ENCODE peak calls at places on chromosome 22, in seven cellular contexts. L is GM23248, R is neural progenitor cell, C is HCT116, A is GM23338, P is PC-3, O is MM.1S. M is an unnamed sample.

GRCh38 chr22:50059185-50059880 is 1.2 kb upstream of the TTLL8 start:
- DNase-seq in L (peak), R (peak), C (no peak), A (peak), P (no peak), O (peak), M (peak)

GRCh38 chr22:17924735-17925727 is 99.3 kb downstream of the MICAL3 start:
- DNase-seq in L (no peak), R (no peak), C (no peak), A (no peak), P (peak), O (no peak), M (no peak)

GRCh38 chr22:18057568-18058209 is 20.1 kb upstream of the PEX26 start:
- DNase-seq in L (peak), R (no peak), C (peak), A (no peak), P (peak), O (peak), M (peak)

GRCh38 chr22:30871391-30872281 is 96.9 kb downstream of the MORC2 start:
- DNase-seq in L (no peak), R (no peak), C (no peak), A (no peak), P (no peak), O (no peak), M (no peak)

GRCh38 chr22:25752615-25753214 is 10.7 kb downstream of the MYO18B start:
- DNase-seq in L (no peak), R (no peak), C (no peak), A (no peak), P (no peak), O (no peak), M (no peak)

GRCh38 chr22:29625090-29625825 is 21.8 kb downstream of the NF2 start:
- DNase-seq in L (peak), R (peak), C (no peak), A (peak), P (peak), O (peak), M (peak)

GRCh38 chr22:43343262-43343988 is at the start of gene SCUBE1:
- DNase-seq in L (peak), R (peak), C (no peak), A (peak), P (peak), O (peak), M (peak)

GRCh38 chr22:24099661-24100060 is 81.6 kb upstream of the SUSD2 start:
- DNase-seq in L (no peak), R (no peak), C (no peak), A (no peak), P (no peak), O (no peak), M (no peak)

GRCh38 chr22:19169002-19169946 is 9.3 kb downstream of the SLC25A1 start:
- DNase-seq in L (peak), R (peak), C (no peak), A (no peak), P (no peak), O (no peak), M (peak)

GRCh38 chr22:28817919-28818859 is 17.8 kb upstream of the XBP1 start:
- DNase-seq in L (no peak), R (no peak), C (no peak), A (peak), P (peak), O (peak), M (peak)

GRCh38 chr22:23240639-23241389 is 60.5 kb downstream of the BCR start:
- DNase-seq in L (peak), R (peak), C (no peak), A (peak), P (peak), O (no peak), M (no peak)

GRCh38 chr22:41021039-41021654 is 70.0 kb downstream of the RBX1 start:
- DNase-seq in L (peak), R (peak), C (no peak), A (peak), P (no peak), O (peak), M (peak)

GRCh38 chr22:27113211-27114030 is 456.0 kb downstream of the MIAT start:
- DNase-seq in L (peak), R (no peak), C (peak), A (no peak), P (peak), O (no peak), M (peak)

GRCh38 chr22:24947383-24947782 is 889 bp upstream of the LHFPL7 start:
- DNase-seq in L (no peak), R (no peak), C (no peak), A (no peak), P (no peak), O (no peak), M (no peak)

GRCh38 chr22:29938285-29938693 is 55.3 kb downstream of the MTMR3 start:
- DNase-seq in L (no peak), R (no peak), C (no peak), A (no peak), P (no peak), O (no peak), M (no peak)

GRCh38 chr22:25403752-25404471 is 160.6 kb upstream of the GRK3 start:
- DNase-seq in L (peak), R (peak), C (no peak), A (peak), P (peak), O (no peak), M (peak)

GRCh38 chr22:18148508-18148965 is 1.4 kb upstream of the USP18 start:
- DNase-seq in L (no peak), R (no peak), C (no peak), A (no peak), P (no peak), O (no peak), M (peak)

GRCh38 chr22:43508489-43508888 is 96.7 kb downstream of the MPPED1 start:
- DNase-seq in L (no peak), R (no peak), C (no peak), A (no peak), P (no peak), O (no peak), M (no peak)

GRCh38 chr22:33271390-33272161 is 213.4 kb upstream of the SYN3 start:
- DNase-seq in L (peak), R (peak), C (no peak), A (no peak), P (no peak), O (no peak), M (no peak)

DNA sequence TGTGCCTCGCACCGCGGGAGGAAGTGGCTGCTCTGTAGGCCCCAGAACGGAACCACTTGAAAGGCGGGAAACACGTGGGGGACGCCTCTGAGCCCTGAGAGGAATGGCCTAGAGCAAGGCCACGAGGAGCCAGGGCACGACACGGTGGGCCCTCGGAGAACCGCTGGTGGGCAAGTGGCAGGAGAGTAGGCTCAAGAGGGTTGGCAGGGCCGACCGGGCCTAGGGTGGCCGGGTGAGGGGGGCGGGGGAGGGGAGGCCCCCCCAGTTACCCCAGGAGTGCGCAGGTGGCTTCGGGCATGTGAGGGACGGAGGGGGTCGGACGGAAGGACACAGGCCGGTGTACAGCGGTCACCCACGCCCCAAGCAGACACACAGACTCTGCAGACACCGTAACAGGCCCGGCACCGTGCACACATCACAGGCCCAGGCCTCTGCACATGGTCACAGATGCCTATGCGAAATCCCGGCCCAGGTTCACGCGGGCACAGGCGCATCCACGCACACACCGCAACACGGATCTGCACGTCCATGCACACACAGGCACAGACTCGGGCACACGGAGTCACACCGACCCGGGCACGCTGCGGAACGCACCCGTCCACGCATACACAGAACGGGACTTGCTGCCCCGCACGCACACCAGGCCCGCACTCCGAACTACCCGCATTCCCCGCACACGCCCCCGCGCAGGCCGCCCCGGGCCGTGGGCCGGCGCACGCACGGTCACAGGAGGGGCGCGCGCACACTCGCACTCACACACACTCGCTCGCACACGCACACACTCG is at the start of gene MGAT3:
- DNase-seq in L (peak), R (no peak), C (no peak), A (no peak), P (no peak), O (no peak), M (no peak)
- TF ChIP-seq EZH2 in L (peak), R (no peak), C (no peak), A (no peak), P (no peak), O (no peak), M (no peak)

DNA sequence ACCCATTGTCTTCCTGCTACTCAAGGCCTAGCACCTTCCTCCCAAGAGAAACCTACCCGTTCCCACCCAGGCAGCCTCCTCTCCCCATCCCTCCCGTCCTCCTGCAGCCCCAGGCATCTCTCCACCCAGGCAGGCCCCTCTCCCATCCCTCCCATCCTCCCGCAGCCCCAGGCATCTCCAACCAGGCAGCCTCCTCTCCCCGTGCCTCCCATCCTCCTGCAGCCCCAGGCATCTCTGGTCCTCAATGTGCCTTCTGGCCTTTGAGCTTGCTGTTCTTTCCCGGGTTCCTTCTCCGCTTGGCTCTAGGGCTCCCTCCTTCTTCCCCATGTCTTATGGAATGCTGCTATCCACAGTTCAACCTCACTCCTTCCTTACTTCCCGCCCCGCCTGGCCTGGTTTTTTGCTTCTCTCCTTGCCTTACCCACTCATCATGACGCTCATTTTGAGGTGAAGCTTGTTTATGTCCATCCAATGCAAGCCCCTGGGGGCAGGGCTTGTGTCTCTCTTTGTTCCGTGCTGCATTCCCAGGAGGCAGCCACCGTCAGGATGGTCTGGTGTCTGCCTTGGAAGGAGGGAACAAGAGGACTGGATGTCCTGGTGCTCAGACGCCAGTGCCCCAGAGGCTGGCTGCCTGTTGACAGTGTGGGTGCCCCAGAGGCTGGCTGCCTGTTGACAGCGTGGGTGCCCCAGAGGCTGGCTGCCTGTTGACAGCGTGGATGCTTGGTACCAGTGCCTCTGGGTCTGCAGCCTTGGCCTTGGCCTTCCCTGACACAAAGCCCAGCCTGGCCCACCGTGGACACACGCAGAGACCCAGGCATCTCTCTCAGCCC is 815.7 kb downstream of the BRD1 start:
- DNase-seq in L (no peak), R (no peak), C (no peak), A (no peak), P (no peak), O (no peak), M (no peak)
- TF ChIP-seq EZH2phosphoT487 in L (no peak), R (no peak), C (no peak), A (no peak), P (no peak), O (no peak), M (no peak)

DNA sequence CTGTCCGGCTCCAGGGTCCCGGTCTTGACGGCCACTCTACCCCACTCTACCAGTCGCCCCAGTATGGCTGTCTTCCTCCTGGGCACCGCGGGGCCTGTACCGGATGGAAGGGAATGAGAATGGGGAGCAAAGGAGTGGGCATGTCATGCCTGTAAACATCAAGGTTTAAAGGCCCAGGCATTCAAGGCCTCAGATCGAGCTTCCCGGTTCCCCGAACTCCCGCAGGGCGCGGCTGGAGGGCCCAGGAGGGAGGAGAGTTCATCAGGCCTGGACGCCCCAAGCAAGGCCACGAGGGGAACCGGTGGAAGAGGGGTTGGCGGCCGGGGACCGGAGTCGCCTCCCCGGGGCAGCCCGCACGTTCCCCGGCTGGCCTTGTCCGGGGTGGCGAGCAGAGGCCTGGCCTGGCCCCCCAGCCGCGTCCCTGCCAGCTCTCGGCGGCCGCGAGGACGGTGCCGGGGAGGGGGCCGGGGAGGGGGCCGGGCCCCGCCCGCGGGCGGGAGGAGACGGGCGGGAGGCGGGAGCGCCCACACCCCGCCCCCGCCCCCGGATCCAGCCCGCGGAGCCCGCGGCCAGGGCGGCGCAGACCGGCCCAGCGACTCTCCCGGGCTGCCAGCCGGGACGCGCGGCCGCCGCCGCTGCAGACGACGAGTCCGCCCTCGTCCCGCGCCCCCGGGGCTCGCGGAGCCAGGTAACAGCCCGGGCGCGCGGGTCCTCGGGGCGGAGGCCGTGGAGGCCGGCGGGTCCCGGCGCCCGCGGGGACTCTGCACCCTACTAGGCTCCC is at the start of gene CDC42EP1:
- DNase-seq in L (peak), R (peak), C (no peak), A (peak), P (peak), O (no peak), M (peak)
- H2AFZ ChIP-seq in L (peak), R (peak), C (no peak), A (peak), P (peak), O (no peak), M (peak)

GRCh38 chr22:45891471-45891995 is 85.4 kb downstream of the WNT7B start:
- DNase-seq in L (no peak), R (no peak), C (no peak), A (no peak), P (no peak), O (no peak), M (no peak)
- TF ChIP-seq EZH2 in L (no peak), R (no peak), C (no peak), A (no peak), P (no peak), O (no peak), M (no peak)

DNA sequence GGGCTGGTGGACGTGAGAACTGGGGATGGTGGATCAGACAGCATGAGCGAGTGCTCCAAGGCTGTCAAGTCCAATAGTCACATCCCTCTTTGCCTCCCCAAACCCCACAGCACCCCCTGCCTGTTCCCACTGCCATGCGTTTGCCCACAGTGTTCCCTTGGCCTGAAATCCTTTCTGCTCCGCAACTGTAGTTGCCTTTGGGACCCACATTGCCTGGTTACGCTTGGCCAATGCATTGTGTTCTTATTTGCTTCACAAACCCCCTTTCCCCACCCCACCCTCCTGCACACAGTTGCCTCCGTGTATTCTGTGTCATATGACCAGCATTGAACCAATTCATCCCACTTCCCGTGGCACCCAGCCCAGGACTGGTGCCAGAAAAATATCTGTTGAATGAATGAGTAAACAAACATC is 2.1 kb upstream of the KIAA0930 start:
- DNase-seq in L (no peak), R (no peak), C (no peak), A (peak), P (peak), O (no peak), M (no peak)
- TF ChIP-seq EZH2phosphoT487 in L (no peak), R (no peak), C (no peak), A (no peak), P (no peak), O (no peak), M (no peak)

DNA sequence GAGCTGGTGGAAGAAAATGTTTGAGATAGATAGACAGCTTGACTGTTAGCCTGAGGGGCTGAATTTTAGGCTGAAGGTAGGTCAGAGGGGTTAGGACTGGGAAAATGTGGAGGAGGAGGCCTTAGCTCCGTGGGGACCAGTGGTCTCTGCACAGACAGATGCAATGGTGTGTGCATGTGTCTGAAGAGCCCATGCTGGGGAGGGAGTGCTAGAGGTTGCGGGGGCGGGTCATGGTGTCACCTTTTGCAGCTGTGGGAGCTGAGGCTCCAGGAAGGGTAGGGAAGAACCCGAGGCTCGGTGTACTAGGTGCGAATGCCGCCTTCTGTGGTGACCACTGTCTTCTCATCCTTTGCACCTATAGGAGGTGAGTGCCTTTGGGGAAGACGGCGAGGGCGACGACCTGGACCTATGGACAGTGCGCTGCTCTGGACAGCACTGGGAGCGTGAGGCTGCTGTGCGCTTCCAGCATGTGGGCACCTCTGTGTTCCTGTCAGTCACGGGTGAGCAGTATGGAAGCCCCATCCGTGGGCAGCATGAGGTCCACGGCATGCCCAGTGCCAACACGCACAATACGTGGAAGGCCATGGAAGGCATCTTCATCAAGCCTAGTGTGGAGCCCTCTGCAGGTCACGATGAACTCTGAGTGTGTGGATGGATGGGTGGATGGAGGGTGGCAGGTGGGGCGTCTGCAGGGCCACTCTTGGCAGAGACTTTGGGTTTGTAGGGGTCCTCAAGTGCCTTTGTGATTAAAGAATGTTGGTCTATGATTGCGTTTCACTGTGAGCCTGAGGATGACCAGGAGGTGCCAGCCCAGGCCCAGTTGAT is 1.6 kb downstream of the SDF2L1 start:
- DNase-seq in L (no peak), R (no peak), C (no peak), A (no peak), P (no peak), O (no peak), M (no peak)
- H2AFZ ChIP-seq in L (no peak), R (no peak), C (no peak), A (no peak), P (no peak), O (no peak), M (no peak)

M was measured in hepatocyte.